ENCODE peak calls at places on chromosomes 2 and 18, in eight cellular contexts. J, C, T, K, E, Q, P and I are unnamed samples.

GRCh38 chr18:79401494-79402208 is 5.9 kb downstream of the NFATC1 start:
- DNase-seq in E (no peak), K (no peak), J (no peak), Q (no peak), P (no peak), C (no peak), T (no peak), I (peak; percentile 84)

GRCh38 chr2:183059561-183059960 is 19.0 kb upstream of the DUSP19 start:
- DNase-seq in C (peak; percentile 79), K (no peak), T (peak; percentile 24), Q (peak; percentile 94), E (no peak), J (no peak), P (no peak), I (no peak)

GRCh38 chr2:119837350-119837749 is 77.6 kb downstream of the PTPN4 start:
- DNase-seq in J (no peak), P (no peak), T (peak; percentile 9), Q (no peak), E (no peak), K (no peak), C (no peak), I (no peak)

GRCh38 chr2:176111891-176112374 is 4.6 kb upstream of the HOXD10 start:
- DNase-seq in E (no peak), P (no peak), C (no peak), T (no peak), Q (no peak), K (no peak), J (no peak), I (no peak)

GRCh38 chr2:10283106-10284062 is 19.3 kb upstream of the HPCAL1 start:
- DNase-seq in Q (peak; percentile 77), J (no peak), K (no peak), T (no peak), E (no peak), C (peak; percentile 96), P (no peak), I (no peak)

GRCh38 chr18:79540914-79541301 is 138.7 kb upstream of the CTDP1 start:
- DNase-seq in K (no peak), C (no peak), P (no peak), J (no peak), T (no peak), E (no peak), Q (no peak), I (peak; percentile 62)

GRCh38 chr18:67300498-67300897 is 216.0 kb downstream of the DSEL start:
- DNase-seq in T (no peak), J (no peak), K (no peak), E (no peak), P (no peak), Q (peak; percentile 13), C (no peak), I (no peak)

GRCh38 chr2:94622113-94622618 is 249.1 kb upstream of the TEKT4 start:
- DNase-seq in E (no peak), C (no peak), P (no peak), K (no peak), J (no peak), Q (no peak), T (no peak), I (no peak)

GRCh38 chr2:240879105-240879504 is 10.5 kb downstream of the AGXT start:
- DNase-seq in P (no peak), C (no peak), K (no peak), J (no peak), E (no peak), T (no peak), Q (no peak), I (peak; percentile 61)

GRCh38 chr18:26317353-26317865 is 91.2 kb downstream of the TAF4B start:
- DNase-seq in Q (peak; percentile 16), P (no peak), C (peak; percentile 13), J (no peak), E (no peak), K (no peak), T (no peak), I (no peak)

GRCh38 chr18:56982756-56983155 is 164.1 kb upstream of the BOD1L2 start:
- DNase-seq in T (no peak), Q (no peak), J (no peak), C (no peak), E (peak; percentile 2), P (no peak), K (no peak), I (no peak)

GRCh38 chr2:28993211-28993960 is 12.3 kb downstream of the TOGARAM2 start:
- DNase-seq in J (no peak), K (no peak), P (no peak), C (no peak), T (peak; percentile 68), Q (peak; percentile 59), E (no peak), I (no peak)

GRCh38 chr2:175981546-175981945 is 20.5 kb downstream of the LNPK start:
- DNase-seq in Q (no peak), P (no peak), T (no peak), J (no peak), C (no peak), K (no peak), E (no peak), I (no peak)

GRCh38 chr2:10901160-10901559 is 10.6 kb upstream of the KCNF1 start:
- DNase-seq in J (no peak), Q (peak; percentile 93), K (no peak), C (peak; percentile 63), T (peak; percentile 75), P (no peak), E (no peak), I (no peak)

GRCh38 chr18:75269140-75269676 is 58.6 kb downstream of the TSHZ1 start:
- DNase-seq in T (peak; percentile 58), J (peak; percentile 56), P (no peak), E (no peak), Q (no peak), K (no peak), C (no peak), I (no peak)

GRCh38 chr2:220891405-220891804 is 680.7 kb downstream of the EPHA4 start:
- DNase-seq in P (no peak), T (no peak), K (no peak), C (peak; percentile 93), J (no peak), Q (peak; percentile 95), E (no peak), I (no peak)

GRCh38 chr18:51266736-51267135 is 69.3 kb upstream of the MEX3C start:
- DNase-seq in J (no peak), K (no peak), Q (peak; percentile 85), E (no peak), T (no peak), P (no peak), C (no peak), I (no peak)

GRCh38 chr2:39188958-39189499 is 54.7 kb downstream of the CDKL4 start:
- DNase-seq in C (no peak), T (no peak), K (no peak), P (no peak), J (no peak), Q (no peak), E (no peak), I (no peak)

GRCh38 chr18:48660346-48661228 is 121.8 kb downstream of the CTIF start:
- DNase-seq in P (no peak), C (no peak), T (no peak), K (no peak), J (peak; percentile 27), Q (no peak), E (no peak), I (no peak)

GRCh38 chr18:46754188-46754587 is 2.7 kb downstream of the ST8SIA5 start:
- DNase-seq in E (no peak), J (no peak), K (no peak), T (no peak), P (no peak), C (no peak), Q (no peak), I (no peak)

GRCh38 chr2:223488814-223489213 is 113.3 kb downstream of the SCG2 start:
- DNase-seq in E (no peak), C (peak; percentile 72), Q (no peak), K (no peak), T (peak; percentile 2), P (no peak), J (peak; percentile 12), I (no peak)

GRCh38 chr2:128410035-128410757 is 91.5 kb upstream of the HS6ST1 start:
- DNase-seq in T (no peak), P (no peak), K (no peak), C (no peak), E (no peak), J (no peak), Q (no peak), I (peak; percentile 59)

GRCh38 chr2:241777686-241778627 is 1.3 kb downstream of the GAL3ST2 start:
- DNase-seq in E (no peak), T (no peak), J (no peak), P (no peak), K (no peak), C (no peak), Q (peak; percentile 20), I (peak; percentile 56)

GRCh38 chr2:226660524-226660923 is 139.1 kb downstream of the IRS1 start:
- DNase-seq in J (no peak), P (no peak), C (peak; percentile 84), Q (peak; percentile 33), K (no peak), T (no peak), E (no peak), I (no peak)

GRCh38 chr2:67399831-67400489 is 2.8 kb downstream of the ETAA1 start:
- DNase-seq in Q (peak; percentile 58), C (peak; percentile 69), P (no peak), K (no peak), T (no peak), J (no peak), E (no peak), I (no peak)

GRCh38 chr2:179981085-179981484 is 26.0 kb downstream of the CWC22 start:
- DNase-seq in K (no peak), P (no peak), E (no peak), Q (peak; percentile 16), J (peak; percentile 61), T (no peak), C (peak; percentile 51), I (no peak)

GRCh38 chr18:47163241-47163640 is 12.9 kb downstream of the IER3IP1 start:
- DNase-seq in P (no peak), Q (peak; percentile 82), E (no peak), J (no peak), C (peak; percentile 66), T (no peak), K (no peak), I (no peak)

GRCh38 chr18:13434854-13435253 is 216.3 kb downstream of the LDLRAD4 start:
- DNase-seq in Q (no peak), K (no peak), P (no peak), C (no peak), E (no peak), J (no peak), T (peak; percentile 11), I (no peak)

GRCh38 chr2:6103949-6104348 is 411.8 kb downstream of the SOX11 start:
- DNase-seq in C (no peak), P (no peak), E (no peak), J (peak; percentile 79), Q (no peak), T (peak; percentile 29), K (no peak), I (no peak)